ENCODE peak calls at places on chromosomes 1 and 21, in eight cellular contexts. L, U, K, J, F, M, R and V are unnamed samples.

GRCh38 chr1:113140588-113141446 is 67.8 kb downstream of the LRIG2 start:
- DNase-seq in M (no peak), J (peak), U (peak), L (peak), F (peak), R (peak), K (no peak), V (no peak)

GRCh38 chr1:194474701-194475100 is 1288.3 kb upstream of the B3GALT2 start:
- DNase-seq in K (no peak), L (no peak), R (no peak), M (no peak), J (no peak), U (no peak), F (no peak), V (no peak)

GRCh38 chr21:34870246-34870645 is 178.9 kb downstream of the RUNX1 start:
- DNase-seq in U (no peak), M (no peak), J (no peak), R (no peak), K (no peak), L (no peak), F (no peak), V (no peak)

GRCh38 chr1:180272395-180272794 is 42.3 kb downstream of the LHX4 start:
- DNase-seq in U (no peak), R (no peak), J (no peak), F (no peak), L (no peak), K (no peak), M (no peak), V (no peak)

GRCh38 chr1:174911626-174912025 is 88.1 kb upstream of the CACYBP start:
- DNase-seq in M (no peak), K (no peak), R (no peak), F (no peak), L (no peak), J (no peak), U (no peak), V (no peak)

GRCh38 chr1:103160281-103160680 is 52.0 kb upstream of the COL11A1 start:
- DNase-seq in F (no peak), K (no peak), M (no peak), L (no peak), U (no peak), J (no peak), R (no peak), V (no peak)

GRCh38 chr21:40871099-40871498 is 24.1 kb upstream of the DSCAM start:
- DNase-seq in K (no peak), F (no peak), J (no peak), R (no peak), M (no peak), U (no peak), L (no peak), V (no peak)

GRCh38 chr1:204263240-204263848 is 49.6 kb upstream of the GOLT1A start:
- DNase-seq in L (no peak), U (no peak), F (peak), K (no peak), J (no peak), M (no peak), R (peak), V (no peak)

GRCh38 chr1:222909586-222909985 is 94.7 kb downstream of the DISP1 start:
- DNase-seq in F (no peak), K (no peak), U (no peak), L (peak), J (no peak), M (no peak), R (peak), V (no peak)

GRCh38 chr1:243422362-243422761 is 166.5 kb downstream of the SDCCAG8 start:
- DNase-seq in L (no peak), R (no peak), U (no peak), J (no peak), K (no peak), M (no peak), F (no peak), V (no peak)

GRCh38 chr1:111618081-111618480 is 1.5 kb upstream of the RAP1A start:
- DNase-seq in L (no peak), K (no peak), U (no peak), R (no peak), J (no peak), M (no peak), F (no peak), V (no peak)

GRCh38 chr1:248804771-248805681 is 20.7 kb downstream of the SH3BP5L start:
- DNase-seq in K (no peak), M (no peak), F (no peak), R (peak), J (no peak), U (no peak), L (peak), V (no peak)

GRCh38 chr1:218851601-218852000 is 322.1 kb upstream of the LYPLAL1 start:
- DNase-seq in U (no peak), R (no peak), J (no peak), F (no peak), K (no peak), L (no peak), M (no peak), V (no peak)

GRCh38 chr1:213676741-213677140 is 311.0 kb upstream of the PROX1 start:
- DNase-seq in R (no peak), M (no peak), K (no peak), L (no peak), J (no peak), U (no peak), F (no peak), V (no peak)

GRCh38 chr1:18948048-18948912 is 8.2 kb downstream of the IFFO2 start:
- DNase-seq in F (peak), R (no peak), U (no peak), J (no peak), K (no peak), M (peak), L (no peak), V (no peak)

GRCh38 chr1:27391511-27392095 is 819 bp upstream of the GPR3 start:
- DNase-seq in J (no peak), M (no peak), L (peak), F (peak), R (peak), U (peak), K (no peak), V (no peak)

GRCh38 chr1:15684042-15684461 is at the start of gene PLEKHM2:
- DNase-seq in F (no peak), U (peak), L (peak), R (peak), M (no peak), J (peak), K (peak), V (no peak)

GRCh38 chr1:171188388-171189266 is 3.5 kb downstream of the FMO2 start:
- DNase-seq in R (peak), J (peak), M (no peak), U (peak), F (no peak), K (no peak), L (peak), V (no peak)

GRCh38 chr1:50423670-50424000 is 392 bp upstream of the DMRTA2 start:
- DNase-seq in M (no peak), F (no peak), J (peak), U (no peak), R (no peak), L (no peak), K (peak), V (no peak)

GRCh38 chr1:26154750-26155149 is 4.1 kb upstream of the FAM110D start:
- DNase-seq in R (no peak), M (no peak), L (no peak), J (no peak), F (no peak), K (no peak), U (no peak), V (no peak)

GRCh38 chr1:9909222-9910046 is 635 bp downstream of the CTNNBIP1 start:
- DNase-seq in M (peak), R (peak), U (peak), J (no peak), L (no peak), K (peak), F (peak), V (peak)

GRCh38 chr1:5501206-5501980 is 490.8 kb downstream of the NPHP4 start:
- DNase-seq in M (no peak), J (no peak), F (no peak), R (no peak), K (no peak), U (no peak), L (no peak), V (no peak)

GRCh38 chr1:77487631-77488030 is 194.8 kb downstream of the ZZZ3 start:
- DNase-seq in F (no peak), M (no peak), L (no peak), R (no peak), U (no peak), K (no peak), J (no peak), V (no peak)

GRCh38 chr21:27424601-27425000 is 457.7 kb upstream of the ADAMTS5 start:
- DNase-seq in K (no peak), U (no peak), J (no peak), M (no peak), F (no peak), L (no peak), R (no peak), V (no peak)

GRCh38 chr1:39363267-39363666 is 128.2 kb upstream of the BMP8A start:
- DNase-seq in U (no peak), M (no peak), F (no peak), L (no peak), R (no peak), K (no peak), J (no peak), V (no peak)

GRCh38 chr1:109838838-109839240 is 71.8 kb upstream of the CSF1 start:
- DNase-seq in U (no peak), K (no peak), J (no peak), M (no peak), L (no peak), R (no peak), F (peak), V (no peak)

GRCh38 chr21:38861989-38862683 is 56.4 kb downstream of the ETS2 start:
- DNase-seq in K (no peak), F (no peak), R (no peak), U (no peak), J (no peak), L (no peak), M (no peak), V (no peak)

GRCh38 chr1:25243907-25244306 is 3.3 kb downstream of the RSRP1 start:
- DNase-seq in M (no peak), K (no peak), U (no peak), L (no peak), R (no peak), F (no peak), J (no peak), V (no peak)

GRCh38 chr1:62271932-62272728 is 47.1 kb downstream of the KANK4 start:
- DNase-seq in M (no peak), U (no peak), J (no peak), L (no peak), R (no peak), F (no peak), K (no peak), V (no peak)

GRCh38 chr1:66642992-66643391 is 109.0 kb downstream of the SGIP1 start:
- DNase-seq in U (no peak), F (no peak), J (no peak), M (no peak), R (no peak), K (no peak), L (no peak), V (no peak)

GRCh38 chr1:75797273-75797588 is 549 bp downstream of the MSH4 start:
- DNase-seq in R (no peak), J (no peak), F (no peak), M (no peak), K (no peak), L (no peak), U (no peak), V (no peak)

GRCh38 chr1:47793563-47793962 is 203.6 kb downstream of the TRABD2B start:
- DNase-seq in R (no peak), F (no peak), U (no peak), M (no peak), K (no peak), J (no peak), L (no peak), V (no peak)

DNA sequence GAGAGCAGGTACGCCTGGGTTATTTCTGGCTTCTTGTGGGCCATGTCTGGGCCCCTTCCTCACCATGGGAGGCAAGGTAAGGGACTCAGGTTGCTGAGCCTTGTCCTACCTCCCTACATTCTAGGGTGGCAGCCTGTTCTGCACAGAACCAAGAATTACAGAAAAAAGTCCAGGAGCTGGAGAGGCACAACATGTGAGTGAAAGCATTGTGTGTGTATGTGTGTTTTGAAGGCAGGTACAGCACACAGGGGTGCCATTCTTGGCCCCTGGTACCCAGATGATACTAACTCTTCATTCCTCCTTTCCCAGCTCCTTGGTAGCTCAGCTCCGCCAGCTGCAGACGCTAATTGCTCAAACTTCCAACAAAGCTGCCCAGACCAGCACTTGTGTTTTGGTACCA is 4.4 kb downstream of the JTB start:
- DNase-seq in F (no peak), U (no peak), M (no peak), R (no peak), L (no peak), K (no peak), J (no peak), V (no peak)
- TF ChIP-seq POLR2A in F (no peak), U (no peak), M (no peak), R (peak), L (no peak), K (no peak), J (no peak), V (no peak)

GRCh38 chr1:226643167-226643566 is 94.6 kb downstream of the STUM start:
- DNase-seq in U (peak), J (no peak), L (peak), F (peak), R (no peak), M (peak), K (peak), V (no peak)

GRCh38 chr1:226646026-226646869 is 92.8 kb downstream of the ITPKB start:
- DNase-seq in J (no peak), R (no peak), K (peak), M (peak), U (peak), L (no peak), F (peak), V (no peak)

GRCh38 chr1:226645279-226645976 is 93.7 kb downstream of the ITPKB start:
- DNase-seq in F (peak), K (peak), L (no peak), R (no peak), M (peak), U (peak), J (no peak), V (no peak)

GRCh38 chr1:226643701-226644540 is 95.2 kb downstream of the ITPKB start:
- DNase-seq in U (peak), F (peak), K (peak), L (no peak), R (no peak), M (peak), J (no peak), V (no peak)

DNA sequence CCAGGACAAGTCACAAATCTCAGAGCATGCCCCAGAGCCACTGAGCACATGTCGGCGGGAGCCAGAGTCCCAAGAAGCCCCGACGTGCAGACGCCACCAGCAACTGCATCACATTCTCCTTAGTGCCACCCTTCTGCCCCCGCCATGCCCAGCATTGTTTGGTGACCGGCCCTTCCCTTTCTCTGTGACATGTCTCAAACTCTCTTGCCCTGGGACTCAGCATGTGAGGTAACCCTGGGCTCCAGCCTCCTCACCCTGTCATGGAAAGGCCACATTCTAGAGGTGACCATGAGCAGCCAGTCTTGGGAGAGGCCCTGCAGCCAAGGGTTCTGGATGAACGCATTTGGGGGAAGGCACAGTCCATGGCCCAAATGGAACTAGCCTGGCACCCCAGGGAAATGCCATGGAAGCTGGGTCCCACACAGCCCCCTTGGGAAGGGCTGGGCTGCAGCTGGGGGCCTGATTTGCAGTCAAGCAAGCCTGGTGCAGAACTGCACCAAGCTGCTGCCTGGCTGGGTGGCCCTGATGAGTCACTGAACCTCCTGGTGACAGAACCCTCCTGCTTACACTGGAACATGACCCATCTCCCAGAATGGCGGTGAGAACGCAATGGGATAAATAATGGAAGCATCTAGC is 94.4 kb downstream of the ITPKB start:
- DNase-seq in R (no peak), J (no peak), U (peak), M (peak), L (no peak), F (peak), K (peak), V (no peak)
- H3K4me3 ChIP-seq in R (no peak), J (no peak), U (no peak), M (no peak), L (no peak), F (no peak), K (no peak), V (no peak)

GRCh38 chr1:247209306-247209900 is 37.6 kb upstream of the ZNF124 start:
- DNase-seq in U (no peak), K (no peak), F (no peak), J (no peak), L (no peak), M (no peak), R (no peak), V (no peak)
- TF ChIP-seq POLR2A in U (no peak), K (no peak), F (no peak), J (no peak), L (no peak), M (no peak), R (no peak), V (no peak)

GRCh38 chr1:156813750-156814570 is 2.7 kb downstream of the SH2D2A start:
- DNase-seq in F (peak), L (peak), M (peak), J (peak), K (peak), U (peak), R (peak), V (no peak)

GRCh38 chr1:156815851-156816536 is 654 bp downstream of the SH2D2A start:
- DNase-seq in R (no peak), K (no peak), J (no peak), U (no peak), M (no peak), L (no peak), F (no peak), V (no peak)

GRCh38 chr1:156815307-156815826 is 1.3 kb downstream of the SH2D2A start:
- DNase-seq in K (peak), L (no peak), M (no peak), U (no peak), F (peak), R (peak), J (peak), V (no peak)

GRCh38 chr1:156813298-156813697 is 3.4 kb downstream of the SH2D2A start:
- DNase-seq in F (no peak), K (no peak), U (no peak), J (no peak), R (no peak), L (no peak), M (no peak), V (no peak)

DNA sequence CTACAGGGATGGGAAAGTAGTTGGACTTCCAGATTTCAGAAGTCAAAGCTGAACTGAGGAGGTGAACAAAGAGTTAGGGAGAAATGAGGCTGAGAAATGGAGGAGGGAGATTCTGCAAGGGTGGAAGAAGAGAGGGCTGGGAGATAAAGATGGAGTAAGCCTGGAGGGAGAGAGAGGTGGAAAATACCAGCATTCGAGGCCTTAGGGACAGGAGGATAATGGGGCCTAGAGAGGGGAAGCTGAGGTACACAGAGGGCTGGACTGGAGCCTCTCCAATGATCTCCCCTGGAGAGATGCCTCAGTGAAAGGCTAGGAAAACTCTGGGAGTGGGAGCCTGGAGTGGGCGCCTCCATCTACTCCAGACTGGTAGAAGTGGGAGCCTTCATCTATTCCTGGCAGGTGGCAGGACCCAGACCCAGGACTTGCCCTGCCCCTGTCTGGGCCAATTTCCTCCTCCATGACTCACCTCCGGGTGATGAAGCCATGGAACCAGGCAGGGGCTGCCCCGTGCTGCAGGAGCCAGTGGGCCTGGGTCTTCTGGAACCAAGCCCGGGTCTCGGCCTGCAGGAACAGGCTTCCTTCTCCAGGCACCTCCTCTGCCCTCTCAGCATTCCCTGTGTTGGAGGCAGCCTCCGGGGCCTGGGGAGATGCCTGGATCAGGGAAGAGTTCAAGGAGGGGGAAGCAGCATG is 1.9 kb downstream of the SH2D2A start:
- DNase-seq in R (no peak), F (no peak), M (no peak), K (no peak), L (no peak), U (no peak), J (no peak), V (no peak)
- H3K4me3 ChIP-seq in R (no peak), F (peak), M (no peak), K (no peak), L (no peak), U (no peak), J (no peak), V (peak)

GRCh38 chr21:32772281-32773047 is 909 bp upstream of the PAXBP1 start:
- DNase-seq in U (no peak), L (peak), R (peak), M (peak), J (peak), K (no peak), F (no peak), V (no peak)
- TF ChIP-seq POLR2A in U (no peak), L (no peak), R (no peak), M (peak), J (no peak), K (no peak), F (no peak), V (no peak)

DNA sequence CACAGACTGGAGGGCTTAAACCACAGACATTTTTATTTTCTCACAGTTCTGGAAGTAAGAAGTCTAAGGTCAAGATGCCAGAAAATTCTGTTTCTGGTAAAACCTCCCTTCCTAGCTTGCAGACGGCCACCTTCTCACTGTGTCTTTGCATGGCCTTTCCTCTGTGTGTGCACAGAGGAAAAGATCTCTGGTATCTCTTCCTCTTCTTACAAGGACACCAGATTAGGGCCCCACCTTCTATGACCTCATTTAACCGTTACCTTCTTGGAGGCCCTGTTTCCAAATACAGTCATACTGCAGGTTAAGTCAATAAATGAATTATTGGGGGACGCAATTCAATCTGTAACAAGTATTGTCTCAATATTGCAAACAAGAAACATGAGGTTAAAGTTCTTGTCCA is 63.0 kb upstream of the PRDX6 start:
- DNase-seq in K (no peak), U (no peak), L (no peak), F (no peak), M (no peak), J (no peak), R (no peak), V (no peak)
- H3K4me3 ChIP-seq in K (no peak), U (no peak), L (no peak), F (no peak), M (no peak), J (no peak), R (no peak), V (no peak)

GRCh38 chr1:225809842-225810578 is at the start of gene EPHX1:
- DNase-seq in J (peak), M (peak), U (peak), K (peak), L (peak), F (peak), R (peak), V (no peak)
- TF ChIP-seq POLR2A in J (peak), M (peak), U (peak), K (no peak), L (peak), F (peak), R (peak), V (no peak)

GRCh38 chr21:43268086-43268803 is 99.4 kb downstream of the CRYAA start:
- DNase-seq in M (peak), U (no peak), F (no peak), J (no peak), R (no peak), K (peak), L (no peak), V (no peak)
- H3K4me3 ChIP-seq in M (no peak), U (no peak), F (no peak), J (no peak), R (no peak), K (no peak), L (no peak), V (no peak)